ENCODE peak calls at places on chromosomes 13 and 19, in five cellular contexts. H is left lung, V is testis, J is GM23338, L is mammary epithelial cell. E is an unnamed sample.

GRCh38 chr13:97341135-97341534 is 92.8 kb upstream of the RAP2A start:
- DNase-seq in H (no peak), V (no peak), J (no peak), L (no peak), E (no peak)

GRCh38 chr13:79382545-79383275 is 23.3 kb downstream of the RBM26 start:
- DNase-seq in H (no peak), V (no peak), J (peak; percentile 27), L (peak; percentile 55), E (no peak)

GRCh38 chr13:113817860-113818691 is 45.8 kb downstream of the GAS6 start:
- DNase-seq in H (peak; percentile 80), V (no peak), J (no peak), L (no peak), E (peak; percentile 31)

GRCh38 chr19:31349160-31349881 is at the start of gene TSHZ3:
- DNase-seq in H (peak; percentile 92), V (peak; percentile 72), J (peak; percentile 85), L (peak; percentile 84), E (peak; percentile 84)

GRCh38 chr13:19596960-19597361 is 35.6 kb upstream of the TPTE2 start:
- DNase-seq in H (no peak), V (no peak), J (no peak), L (peak; percentile 65), E (peak; percentile 50)

GRCh38 chr13:73779881-73780280 is 354.3 kb downstream of the KLF12 start:
- DNase-seq in H (no peak), V (no peak), J (no peak), L (no peak), E (no peak)

GRCh38 chr13:51317262-51317661 is 22.2 kb upstream of the SERPINE3 start:
- DNase-seq in H (no peak), V (no peak), J (no peak), L (peak; percentile 20), E (peak; percentile 55)

GRCh38 chr13:65914707-65915106 is 1315.4 kb downstream of the PCDH9 start:
- DNase-seq in H (no peak), V (no peak), J (no peak), L (no peak), E (peak; percentile 36)

GRCh38 chr13:91668844-91669495 is 270.5 kb downstream of the GPC5 start:
- DNase-seq in H (no peak), V (no peak), J (no peak), L (no peak), E (no peak)

GRCh38 chr13:68749801-68750200 is 1357.8 kb upstream of the ATXN8OS start:
- DNase-seq in H (no peak), V (no peak), J (no peak), L (no peak), E (no peak)

GRCh38 chr19:11324079-11324661 is 15.3 kb downstream of the RAB3D start:
- DNase-seq in H (peak; percentile 93), V (peak; percentile 59), J (no peak), L (peak; percentile 91), E (peak; percentile 95)
- H3K4me1 ChIP-seq in H (peaks cover 26% of the 10 kb centered on the region), V (peaks cover 7% of the 10 kb centered on the region), J (no peaks in the 10 kb centered on the region), L (peaks cover 16% of the 10 kb centered on the region), E (peaks cover 16% of the 10 kb centered on the region)

DNA sequence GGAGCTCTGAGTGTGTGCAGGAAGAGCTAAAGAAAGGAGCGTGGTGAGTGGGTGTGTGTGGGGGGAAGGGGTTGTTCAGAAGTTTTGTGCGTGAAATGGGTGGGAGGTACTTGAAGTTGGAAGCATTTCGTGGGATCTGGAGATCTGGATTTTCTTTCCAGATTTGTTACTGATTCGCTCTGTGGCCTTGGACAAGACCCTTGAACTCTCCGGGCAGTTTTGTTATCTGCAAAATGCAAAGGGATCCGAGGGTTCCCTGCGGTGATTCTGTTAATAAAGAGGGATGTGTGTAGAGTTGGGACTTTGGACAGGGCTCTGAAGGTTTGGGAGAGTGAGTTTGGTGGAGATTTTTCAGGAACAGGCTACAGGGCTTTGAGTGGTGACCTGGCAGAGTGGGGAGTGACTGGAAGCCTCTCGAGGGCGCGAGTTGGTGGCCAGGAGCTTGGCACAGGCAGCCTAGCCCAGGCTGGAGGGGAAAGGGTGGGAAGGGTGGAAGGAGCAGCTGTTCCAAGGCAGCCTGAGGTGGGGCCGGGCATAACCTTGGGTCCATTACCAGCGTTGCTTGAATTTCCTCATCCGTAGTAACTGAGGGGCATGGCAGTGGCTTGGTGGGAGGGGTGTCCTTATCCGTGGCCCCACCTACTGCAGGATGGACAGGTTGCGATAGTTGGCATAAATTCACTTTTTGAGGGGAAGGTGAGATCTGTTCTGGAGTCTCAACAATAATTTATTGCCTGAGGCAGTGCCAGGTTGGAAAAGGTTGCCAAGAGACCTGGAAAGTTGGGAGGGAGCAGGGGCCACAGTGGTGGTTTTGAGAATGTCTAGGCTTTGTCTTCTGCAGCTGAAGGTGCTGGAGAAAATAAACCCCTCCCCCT is 2.1 kb downstream of the ACTN4 start:
- DNase-seq in H (no peak), V (no peak), J (peak; percentile 49), L (peak; percentile 82), E (peak; percentile 49)
- H3K4me1 ChIP-seq in H (peaks cover 51% of the 10 kb centered on the region), V (peaks cover 59% of the 10 kb centered on the region), J (peaks cover 56% of the 10 kb centered on the region), L (peaks cover 41% of the 10 kb centered on the region), E (peaks cover 43% of the 10 kb centered on the region)

DNA sequence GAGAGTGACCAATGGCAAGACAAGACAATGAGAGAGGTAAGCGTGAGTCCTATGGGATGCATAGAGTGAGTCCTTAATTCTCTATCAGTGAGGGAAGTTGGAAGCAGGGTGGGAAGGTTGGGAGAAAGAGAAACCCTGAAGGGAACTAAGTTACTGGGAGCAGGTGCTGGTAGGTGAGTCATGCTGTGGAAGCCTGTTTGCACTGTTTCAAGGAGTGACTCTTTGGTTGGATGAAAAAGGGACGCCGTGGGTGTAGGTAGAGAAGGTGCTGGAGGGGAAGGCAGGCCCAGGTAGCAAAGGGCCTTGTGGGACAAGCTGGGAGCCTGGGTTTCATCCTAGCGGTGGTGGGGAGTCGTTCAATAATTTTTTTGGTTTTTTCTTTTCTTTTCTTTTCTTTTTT is 21.9 kb downstream of the IGFL1 start:
- DNase-seq in H (no peak), V (no peak), J (no peak), L (peak; percentile 45), E (no peak)
- H3K4me1 ChIP-seq in H (no peaks in the 10 kb centered on the region), V (no peaks in the 10 kb centered on the region), J (no peaks in the 10 kb centered on the region), L (no peaks in the 10 kb centered on the region), E (no peaks in the 10 kb centered on the region)

GRCh38 chr19:40756502-40757110 is 5.6 kb downstream of the SNRPA start:
- DNase-seq in H (no peak), V (no peak), J (no peak), L (peak; percentile 85), E (no peak)
- H3K4me1 ChIP-seq in H (peaks cover 23% of the 10 kb centered on the region), V (peaks cover 10% of the 10 kb centered on the region), J (peaks cover 17% of the 10 kb centered on the region), L (peaks cover 28% of the 10 kb centered on the region), E (peaks cover 21% of the 10 kb centered on the region)

GRCh38 chr13:28320209-28320608 is 174.7 kb downstream of the FLT1 start:
- DNase-seq in H (no peak), V (no peak), J (no peak), L (no peak), E (no peak)

GRCh38 chr13:28320884-28321574 is 173.9 kb downstream of the FLT1 start:
- DNase-seq in H (no peak), V (no peak), J (no peak), L (no peak), E (no peak)

GRCh38 chr13:28324181-28324789 is 170.6 kb downstream of the FLT1 start:
- DNase-seq in H (no peak), V (peak; percentile 77), J (peak; percentile 93), L (peak; percentile 46), E (peak; percentile 83)

GRCh38 chr13:28322256-28322895 is 172.6 kb downstream of the FLT1 start:
- DNase-seq in H (no peak), V (no peak), J (no peak), L (no peak), E (peak; percentile 28)

DNA sequence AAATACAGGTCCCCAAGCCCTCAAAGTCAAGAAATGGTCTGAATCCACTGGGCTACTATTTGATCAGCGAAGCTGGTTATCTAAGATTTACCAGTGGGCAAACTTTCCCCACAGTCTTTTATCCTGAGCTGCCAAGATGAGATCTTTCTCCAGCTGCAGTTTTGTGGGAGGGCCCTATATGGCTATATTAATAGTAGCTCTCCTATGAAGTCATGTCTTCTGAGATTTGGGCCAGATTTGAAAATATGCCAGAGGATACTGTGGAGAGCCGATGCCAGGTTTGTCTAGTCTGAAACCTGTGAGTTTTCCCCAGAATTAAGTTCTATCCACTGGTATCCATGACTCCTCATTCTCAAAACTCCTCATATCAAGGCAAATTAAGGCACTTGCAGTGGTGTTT is 173.2 kb downstream of the FLT1 start:
- DNase-seq in H (no peak), V (no peak), J (no peak), L (no peak), E (no peak)
- H3K4me1 ChIP-seq in H (no peaks in the 10 kb centered on the region), V (peaks cover 7% of the 10 kb centered on the region), J (peaks cover 4% of the 10 kb centered on the region), L (no peaks in the 10 kb centered on the region), E (peaks cover 44% of the 10 kb centered on the region)

DNA sequence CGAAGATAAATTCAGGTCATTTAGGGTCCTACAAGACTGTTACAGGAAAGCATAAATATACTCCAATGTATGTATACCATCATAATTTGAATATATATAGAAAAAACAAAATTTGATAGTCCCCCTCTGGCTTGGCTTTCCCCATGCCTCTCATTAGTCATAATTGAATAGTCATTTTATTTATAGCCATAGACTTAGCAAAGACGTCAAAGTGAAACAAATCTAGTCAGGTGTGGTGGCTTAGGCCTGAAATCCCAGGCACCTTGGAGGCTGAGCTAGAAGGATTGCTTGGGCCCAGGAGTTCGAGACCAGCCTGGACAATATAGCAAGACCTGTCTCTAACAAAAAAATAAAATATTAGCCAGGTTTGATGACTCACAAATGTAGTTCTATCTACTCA is 141.1 kb downstream of the TNFRSF19 start:
- DNase-seq in H (no peak), V (no peak), J (no peak), L (no peak), E (no peak)
- H3K4me1 ChIP-seq in H (no peaks in the 10 kb centered on the region), V (no peaks in the 10 kb centered on the region), J (no peaks in the 10 kb centered on the region), L (no peaks in the 10 kb centered on the region), E (no peaks in the 10 kb centered on the region)

GRCh38 chr13:48155850-48156249 is 60.9 kb upstream of the MED4 start:
- DNase-seq in H (no peak), V (no peak), J (no peak), L (peak; percentile 94), E (peak; percentile 82)

GRCh38 chr13:48158915-48159314 is 64.0 kb upstream of the MED4 start:
- DNase-seq in H (no peak), V (no peak), J (no peak), L (no peak), E (no peak)

GRCh38 chr13:48156466-48156865 is 61.6 kb upstream of the MED4 start:
- DNase-seq in H (no peak), V (no peak), J (peak; percentile 29), L (peak; percentile 47), E (no peak)

GRCh38 chr13:48159436-48160225 is 64.7 kb upstream of the MED4 start:
- DNase-seq in H (no peak), V (no peak), J (no peak), L (peak; percentile 69), E (peak; percentile 65)

DNA sequence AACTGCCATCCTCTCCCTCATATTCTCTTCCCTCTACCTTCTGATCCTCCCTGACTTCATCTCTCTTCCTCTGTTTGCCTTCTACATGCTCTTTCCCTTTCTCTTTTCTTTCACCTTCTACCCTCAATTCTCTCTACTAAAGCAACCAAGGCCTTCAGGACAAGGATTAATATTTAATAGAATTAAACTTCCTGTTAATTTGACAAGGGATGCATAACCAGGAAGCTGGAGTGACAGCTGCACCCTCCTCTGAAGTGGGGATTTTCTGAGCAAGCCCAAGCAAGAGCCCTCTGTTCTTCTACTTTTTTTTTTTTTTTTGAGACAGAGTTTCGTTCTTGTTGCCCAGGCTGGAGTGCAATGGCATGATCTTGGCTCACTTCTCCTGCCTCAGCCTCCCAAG is 63.4 kb upstream of the MED4 start:
- DNase-seq in H (no peak), V (no peak), J (no peak), L (peak; percentile 72), E (no peak)
- H3K4me1 ChIP-seq in H (peaks cover 20% of the 10 kb centered on the region), V (no peaks in the 10 kb centered on the region), J (peaks cover 16% of the 10 kb centered on the region), L (peaks cover 62% of the 10 kb centered on the region), E (peaks cover 37% of the 10 kb centered on the region)

E was measured in GM23248.